ENCODE peak calls at places on chromosomes 1 and 21, in ten cellular contexts. One of them, this sample, is unnamed.

GRCh38 chr1:43978551-43979260 is at the start of gene B4GALT2:
- DNase-seq in heart left ventricle: peak
- DNase-seq in hepatocyte: peak
- DNase-seq in astrocyte of the spinal cord: no peak
- DNase-seq in AG10803: peak
- DNase-seq in gastrocnemius medialis: no peak
- DNase-seq in coronary artery: no peak
- DNase-seq in ascending aorta: no peak
- DNase-seq in mucosa of descending colon: no peak
- DNase-seq in stomach: peak
- DNase-seq in this sample: no peak

GRCh38 chr1:25702101-25702775 is 85.6 kb downstream of the MAN1C1 start:
- DNase-seq in ascending aorta: no peak
- DNase-seq in stomach: no peak
- DNase-seq in mucosa of descending colon: no peak
- DNase-seq in heart left ventricle: no peak
- DNase-seq in hepatocyte: no peak
- DNase-seq in gastrocnemius medialis: no peak
- DNase-seq in AG10803: peak
- DNase-seq in astrocyte of the spinal cord: no peak
- DNase-seq in coronary artery: no peak
- DNase-seq in this sample: no peak

GRCh38 chr1:197130677-197131304 is 15.7 kb downstream of the ASPM start:
- DNase-seq in coronary artery: no peak
- DNase-seq in ascending aorta: no peak
- DNase-seq in mucosa of descending colon: no peak
- DNase-seq in heart left ventricle: no peak
- DNase-seq in stomach: no peak
- DNase-seq in AG10803: peak
- DNase-seq in hepatocyte: peak
- DNase-seq in astrocyte of the spinal cord: peak
- DNase-seq in gastrocnemius medialis: no peak
- DNase-seq in this sample: peak

GRCh38 chr1:183996396-183996795 is 41.1 kb downstream of the COLGALT2 start:
- DNase-seq in AG10803: no peak
- DNase-seq in hepatocyte: peak
- DNase-seq in ascending aorta: no peak
- DNase-seq in stomach: no peak
- DNase-seq in astrocyte of the spinal cord: no peak
- DNase-seq in heart left ventricle: no peak
- DNase-seq in coronary artery: no peak
- DNase-seq in mucosa of descending colon: no peak
- DNase-seq in gastrocnemius medialis: no peak
- DNase-seq in this sample: no peak

GRCh38 chr1:10778640-10779039 is 17.8 kb downstream of the CASZ1 start:
- DNase-seq in ascending aorta: no peak
- DNase-seq in gastrocnemius medialis: no peak
- DNase-seq in AG10803: no peak
- DNase-seq in stomach: no peak
- DNase-seq in hepatocyte: no peak
- DNase-seq in heart left ventricle: no peak
- DNase-seq in coronary artery: no peak
- DNase-seq in mucosa of descending colon: no peak
- DNase-seq in astrocyte of the spinal cord: no peak
- DNase-seq in this sample: no peak

GRCh38 chr1:213724640-213725536 is 262.9 kb upstream of the PROX1 start:
- DNase-seq in mucosa of descending colon: no peak
- DNase-seq in gastrocnemius medialis: no peak
- DNase-seq in coronary artery: no peak
- DNase-seq in stomach: no peak
- DNase-seq in heart left ventricle: no peak
- DNase-seq in astrocyte of the spinal cord: peak
- DNase-seq in ascending aorta: no peak
- DNase-seq in hepatocyte: peak
- DNase-seq in AG10803: peak
- DNase-seq in this sample: no peak

GRCh38 chr1:150015733-150016132 is 5.2 kb upstream of the OTUD7B start:
- DNase-seq in gastrocnemius medialis: no peak
- DNase-seq in heart left ventricle: no peak
- DNase-seq in AG10803: peak
- DNase-seq in stomach: no peak
- DNase-seq in mucosa of descending colon: no peak
- DNase-seq in hepatocyte: no peak
- DNase-seq in ascending aorta: no peak
- DNase-seq in coronary artery: no peak
- DNase-seq in astrocyte of the spinal cord: no peak
- DNase-seq in this sample: no peak

GRCh38 chr21:41167348-41168342 is at the start of gene BACE2:
- DNase-seq in heart left ventricle: peak
- DNase-seq in astrocyte of the spinal cord: peak
- DNase-seq in gastrocnemius medialis: peak
- DNase-seq in hepatocyte: peak
- DNase-seq in AG10803: peak
- DNase-seq in coronary artery: peak
- DNase-seq in stomach: peak
- DNase-seq in mucosa of descending colon: peak
- DNase-seq in ascending aorta: no peak
- DNase-seq in this sample: no peak

GRCh38 chr1:11797525-11798216 is 8.1 kb downstream of the MTHFR start:
- DNase-seq in heart left ventricle: peak
- DNase-seq in astrocyte of the spinal cord: peak
- DNase-seq in ascending aorta: peak
- DNase-seq in mucosa of descending colon: no peak
- DNase-seq in AG10803: no peak
- DNase-seq in hepatocyte: no peak
- DNase-seq in stomach: no peak
- DNase-seq in coronary artery: peak
- DNase-seq in gastrocnemius medialis: no peak
- DNase-seq in this sample: peak

GRCh38 chr1:219085082-219085481 is 88.6 kb upstream of the LYPLAL1 start:
- DNase-seq in AG10803: peak
- DNase-seq in gastrocnemius medialis: no peak
- DNase-seq in mucosa of descending colon: no peak
- DNase-seq in ascending aorta: no peak
- DNase-seq in heart left ventricle: no peak
- DNase-seq in coronary artery: no peak
- DNase-seq in stomach: no peak
- DNase-seq in hepatocyte: no peak
- DNase-seq in astrocyte of the spinal cord: peak
- DNase-seq in this sample: no peak

GRCh38 chr1:246108278-246108925 is 398.7 kb downstream of the SMYD3 start:
- DNase-seq in mucosa of descending colon: no peak
- DNase-seq in stomach: no peak
- DNase-seq in ascending aorta: no peak
- DNase-seq in astrocyte of the spinal cord: no peak
- DNase-seq in coronary artery: no peak
- DNase-seq in heart left ventricle: no peak
- DNase-seq in AG10803: no peak
- DNase-seq in gastrocnemius medialis: no peak
- DNase-seq in hepatocyte: peak
- DNase-seq in this sample: no peak

GRCh38 chr1:246110343-246111219 is 396.5 kb downstream of the SMYD3 start:
- DNase-seq in heart left ventricle: no peak
- DNase-seq in coronary artery: no peak
- DNase-seq in ascending aorta: no peak
- DNase-seq in stomach: no peak
- DNase-seq in gastrocnemius medialis: no peak
- DNase-seq in mucosa of descending colon: no peak
- DNase-seq in hepatocyte: peak
- DNase-seq in AG10803: no peak
- DNase-seq in astrocyte of the spinal cord: peak
- DNase-seq in this sample: no peak

GRCh38 chr1:246113555-246114095 is 393.5 kb downstream of the SMYD3 start:
- DNase-seq in gastrocnemius medialis: no peak
- DNase-seq in coronary artery: no peak
- DNase-seq in hepatocyte: no peak
- DNase-seq in stomach: no peak
- DNase-seq in ascending aorta: no peak
- DNase-seq in heart left ventricle: no peak
- DNase-seq in AG10803: no peak
- DNase-seq in astrocyte of the spinal cord: no peak
- DNase-seq in mucosa of descending colon: no peak
- DNase-seq in this sample: no peak

GRCh38 chr1:246114369-246114768 is 392.7 kb downstream of the SMYD3 start:
- DNase-seq in stomach: no peak
- DNase-seq in hepatocyte: no peak
- DNase-seq in mucosa of descending colon: no peak
- DNase-seq in AG10803: no peak
- DNase-seq in coronary artery: no peak
- DNase-seq in astrocyte of the spinal cord: no peak
- DNase-seq in ascending aorta: no peak
- DNase-seq in heart left ventricle: no peak
- DNase-seq in gastrocnemius medialis: no peak
- DNase-seq in this sample: no peak

DNA sequence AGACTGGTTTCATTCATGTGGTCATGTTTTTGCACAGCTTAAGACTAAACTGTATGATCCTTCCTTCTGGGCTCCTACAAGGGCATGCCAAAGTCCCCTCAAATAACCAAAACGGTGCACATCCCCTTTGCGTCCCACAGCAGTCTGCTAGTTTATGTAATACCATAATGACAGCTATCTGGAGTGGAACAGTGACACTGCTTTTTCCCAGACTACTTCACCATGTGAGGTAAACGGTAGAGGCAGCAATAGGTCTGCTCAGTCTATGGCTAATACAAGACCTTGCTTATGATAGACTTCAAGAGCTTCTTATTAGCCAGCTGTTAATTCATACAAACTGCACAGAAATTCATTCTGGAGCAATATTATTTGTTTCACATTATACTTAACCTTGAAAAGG is 395.5 kb downstream of the SMYD3 start:
- DNase-seq in gastrocnemius medialis: no peak
- DNase-seq in stomach: no peak
- DNase-seq in heart left ventricle: no peak
- DNase-seq in astrocyte of the spinal cord: no peak
- DNase-seq in hepatocyte: no peak
- DNase-seq in ascending aorta: no peak
- DNase-seq in mucosa of descending colon: no peak
- DNase-seq in coronary artery: no peak
- DNase-seq in AG10803: no peak
- DNase-seq in this sample: no peak
- TF ChIP-seq CTCF in gastrocnemius medialis: no peak
- TF ChIP-seq CTCF in stomach: no peak
- TF ChIP-seq CTCF in heart left ventricle: no peak
- TF ChIP-seq CTCF in astrocyte of the spinal cord: no peak
- TF ChIP-seq CTCF in hepatocyte: no peak
- TF ChIP-seq CTCF in ascending aorta: no peak
- TF ChIP-seq CTCF in mucosa of descending colon: no peak
- TF ChIP-seq CTCF in coronary artery: no peak
- TF ChIP-seq CTCF in AG10803: no peak
- TF ChIP-seq CTCF in this sample: no peak

GRCh38 chr1:66775646-66776045 is 23.4 kb downstream of the DYNLT5 start:
- DNase-seq in stomach: no peak
- DNase-seq in hepatocyte: no peak
- DNase-seq in ascending aorta: no peak
- DNase-seq in astrocyte of the spinal cord: no peak
- DNase-seq in AG10803: no peak
- DNase-seq in coronary artery: no peak
- DNase-seq in heart left ventricle: no peak
- DNase-seq in gastrocnemius medialis: no peak
- DNase-seq in mucosa of descending colon: no peak
- DNase-seq in this sample: no peak

GRCh38 chr1:66778266-66778665 is 22.8 kb downstream of the INSL5 start:
- DNase-seq in gastrocnemius medialis: no peak
- DNase-seq in mucosa of descending colon: no peak
- DNase-seq in AG10803: no peak
- DNase-seq in stomach: no peak
- DNase-seq in hepatocyte: no peak
- DNase-seq in coronary artery: no peak
- DNase-seq in astrocyte of the spinal cord: no peak
- DNase-seq in heart left ventricle: no peak
- DNase-seq in ascending aorta: no peak
- DNase-seq in this sample: no peak

GRCh38 chr1:66779475-66780078 is 21.5 kb downstream of the INSL5 start:
- DNase-seq in heart left ventricle: no peak
- DNase-seq in hepatocyte: no peak
- DNase-seq in astrocyte of the spinal cord: no peak
- DNase-seq in coronary artery: no peak
- DNase-seq in AG10803: no peak
- DNase-seq in ascending aorta: no peak
- DNase-seq in stomach: no peak
- DNase-seq in mucosa of descending colon: no peak
- DNase-seq in gastrocnemius medialis: no peak
- DNase-seq in this sample: no peak

GRCh38 chr1:66777846-66778245 is 23.2 kb downstream of the INSL5 start:
- DNase-seq in coronary artery: no peak
- DNase-seq in gastrocnemius medialis: no peak
- DNase-seq in heart left ventricle: no peak
- DNase-seq in stomach: no peak
- DNase-seq in mucosa of descending colon: no peak
- DNase-seq in AG10803: no peak
- DNase-seq in astrocyte of the spinal cord: no peak
- DNase-seq in hepatocyte: no peak
- DNase-seq in ascending aorta: no peak
- DNase-seq in this sample: no peak

GRCh38 chr1:66778969-66779368 is 22.1 kb downstream of the INSL5 start:
- DNase-seq in AG10803: peak
- DNase-seq in hepatocyte: no peak
- DNase-seq in heart left ventricle: no peak
- DNase-seq in gastrocnemius medialis: no peak
- DNase-seq in coronary artery: no peak
- DNase-seq in astrocyte of the spinal cord: no peak
- DNase-seq in ascending aorta: no peak
- DNase-seq in stomach: no peak
- DNase-seq in mucosa of descending colon: no peak
- DNase-seq in this sample: no peak
- H3K4me3 ChIP-seq in AG10803: peak
- H3K4me3 ChIP-seq in hepatocyte: no peak
- H3K4me3 ChIP-seq in heart left ventricle: no peak
- H3K4me3 ChIP-seq in gastrocnemius medialis: no peak
- H3K4me3 ChIP-seq in coronary artery: peak
- H3K4me3 ChIP-seq in astrocyte of the spinal cord: no peak
- H3K4me3 ChIP-seq in ascending aorta: no peak
- H3K4me3 ChIP-seq in stomach: no peak
- H3K4me3 ChIP-seq in mucosa of descending colon: no peak
- H3K4me3 ChIP-seq in this sample: no peak

DNA sequence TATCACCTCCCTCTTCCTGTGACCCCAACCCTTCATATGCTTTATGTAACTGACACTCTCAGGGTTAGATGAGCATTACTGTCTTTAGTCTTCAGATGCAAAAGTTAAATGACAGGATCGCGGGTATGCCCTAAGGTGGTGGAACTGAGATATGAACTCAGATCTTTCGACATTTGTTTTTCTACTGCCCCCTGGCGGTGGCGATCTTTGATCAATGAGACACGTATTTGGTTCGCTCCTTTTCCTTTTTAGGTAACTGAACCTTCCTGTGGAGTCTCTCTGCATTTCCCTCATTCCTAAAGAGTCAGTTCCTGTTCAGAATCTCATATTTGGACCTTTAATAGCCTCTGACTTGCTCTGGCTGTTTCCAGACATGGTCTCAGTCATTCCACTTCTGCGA is 47.8 kb upstream of the ZP4 start:
- DNase-seq in astrocyte of the spinal cord: no peak
- DNase-seq in ascending aorta: no peak
- DNase-seq in mucosa of descending colon: no peak
- DNase-seq in coronary artery: no peak
- DNase-seq in gastrocnemius medialis: no peak
- DNase-seq in AG10803: no peak
- DNase-seq in hepatocyte: no peak
- DNase-seq in stomach: no peak
- DNase-seq in heart left ventricle: no peak
- DNase-seq in this sample: no peak
- TF ChIP-seq CTCF in astrocyte of the spinal cord: no peak
- TF ChIP-seq CTCF in ascending aorta: no peak
- TF ChIP-seq CTCF in mucosa of descending colon: no peak
- TF ChIP-seq CTCF in coronary artery: no peak
- TF ChIP-seq CTCF in gastrocnemius medialis: no peak
- TF ChIP-seq CTCF in AG10803: no peak
- TF ChIP-seq CTCF in hepatocyte: no peak
- TF ChIP-seq CTCF in stomach: no peak
- TF ChIP-seq CTCF in heart left ventricle: no peak
- TF ChIP-seq CTCF in this sample: no peak

GRCh38 chr1:225424562-225425210 is 3.2 kb downstream of the LBR start:
- DNase-seq in hepatocyte: no peak
- DNase-seq in gastrocnemius medialis: no peak
- DNase-seq in stomach: no peak
- DNase-seq in mucosa of descending colon: no peak
- DNase-seq in AG10803: peak
- DNase-seq in astrocyte of the spinal cord: peak
- DNase-seq in coronary artery: no peak
- DNase-seq in ascending aorta: no peak
- DNase-seq in heart left ventricle: no peak
- DNase-seq in this sample: peak
- H3K4me3 ChIP-seq in hepatocyte: no peak
- H3K4me3 ChIP-seq in gastrocnemius medialis: no peak
- H3K4me3 ChIP-seq in stomach: peak
- H3K4me3 ChIP-seq in mucosa of descending colon: no peak
- H3K4me3 ChIP-seq in AG10803: no peak
- H3K4me3 ChIP-seq in astrocyte of the spinal cord: no peak
- H3K4me3 ChIP-seq in coronary artery: peak
- H3K4me3 ChIP-seq in ascending aorta: no peak
- H3K4me3 ChIP-seq in heart left ventricle: no peak
- H3K4me3 ChIP-seq in this sample: no peak

This sample was measured in kidney epithelial cell.